ENCODE peak calls at places on chromosomes 11 and 22, in eight cellular contexts. K is WTC11; Q is stimulated activated CD4-positive, alpha-beta T cell treated with anti-CD3 and anti-CD28 coated beads, Interleukin-4, amount 100 ng/mL, for 48 hours; F is NCI-H1105 treated with DMSO at 0.1 percent for 48 hours; X is PC-3; P is caudate nucleus; W is A549; U is naive thymus-derived CD8-positive, alpha-beta T cell. T is an unnamed sample.

GRCh38 chr11:133531971-133532651 is at the start of gene OPCML:
- DNase-seq in P (peak), U (no peak), Q (no peak), W (no peak), X (no peak), K (peak), F (no peak), T (no peak)

GRCh38 chr11:87447606-87448005 is 409.9 kb downstream of the TMEM135 start:
- DNase-seq in U (no peak), F (no peak), X (no peak), W (no peak), Q (no peak), P (no peak), K (no peak), T (no peak)

GRCh38 chr11:62577046-62577708 is 3.5 kb upstream of the EEF1G start:
- DNase-seq in F (no peak), X (no peak), U (no peak), W (no peak), Q (no peak), P (no peak), K (no peak), T (no peak)

GRCh38 chr22:38338772-38339379 is 21.6 kb upstream of the CSNK1E start:
- DNase-seq in U (no peak), W (no peak), F (no peak), Q (no peak), P (no peak), K (peak), X (no peak), T (no peak)

GRCh38 chr11:12565406-12565805 is 108.8 kb upstream of the TEAD1 start:
- DNase-seq in F (no peak), U (no peak), K (no peak), X (no peak), W (no peak), P (no peak), Q (no peak), T (no peak)

GRCh38 chr11:95147364-95147905 is 57.8 kb downstream of the ENDOD1 start:
- DNase-seq in W (peak), P (no peak), K (no peak), X (peak), Q (no peak), F (peak), U (no peak), T (no peak)

GRCh38 chr22:31917227-31917921 is 27.0 kb upstream of the YWHAH start:
- DNase-seq in K (no peak), P (no peak), W (no peak), X (no peak), Q (peak), U (no peak), F (no peak), T (no peak)

GRCh38 chr11:69055598-69056516 is 7.1 kb downstream of the TPCN2 start:
- DNase-seq in U (no peak), Q (no peak), X (no peak), K (no peak), W (no peak), P (no peak), F (no peak), T (no peak)

GRCh38 chr11:71129624-71130023 is 122.8 kb downstream of the SHANK2 start:
- DNase-seq in X (no peak), K (no peak), U (no peak), Q (no peak), F (no peak), P (no peak), W (no peak), T (no peak)

GRCh38 chr11:27025312-27025955 is 15.2 kb upstream of the BBOX1 start:
- DNase-seq in W (no peak), F (no peak), X (no peak), Q (no peak), K (no peak), P (no peak), U (no peak), T (no peak)

GRCh38 chr11:68976563-68976962 is 4.2 kb downstream of the MRGPRD start:
- DNase-seq in W (no peak), Q (no peak), F (no peak), U (no peak), X (no peak), P (no peak), K (peak), T (peak)

GRCh38 chr11:567629-568258 is 7.0 kb downstream of the RASSF7 start:
- DNase-seq in U (no peak), K (no peak), P (no peak), W (no peak), X (no peak), F (peak), Q (no peak), T (no peak)

GRCh38 chr11:44915621-44916020 is 35.1 kb downstream of the TP53I11 start:
- DNase-seq in U (no peak), X (no peak), K (no peak), W (no peak), Q (no peak), F (no peak), P (no peak), T (no peak)

GRCh38 chr11:44255406-44256071 is 54.4 kb downstream of the ALX4 start:
- DNase-seq in P (no peak), X (no peak), U (no peak), Q (no peak), F (no peak), W (no peak), K (no peak), T (peak)

GRCh38 chr11:62544521-62545436 is 1.8 kb downstream of the AHNAK start:
- DNase-seq in K (no peak), X (peak), W (peak), F (no peak), Q (no peak), U (no peak), P (no peak), T (no peak)

GRCh38 chr11:1223346-1224108 is 661 bp downstream of the MUC5B start:
- DNase-seq in U (peak), X (peak), F (no peak), W (peak), P (no peak), Q (no peak), K (peak), T (no peak)

GRCh38 chr11:87425391-87425790 is 387.7 kb downstream of the TMEM135 start:
- DNase-seq in X (peak), F (no peak), Q (no peak), W (no peak), U (no peak), P (no peak), K (no peak), T (no peak)

GRCh38 chr11:122439911-122440782 is 215.4 kb upstream of the UBASH3B start:
- DNase-seq in X (no peak), Q (no peak), F (peak), W (peak), U (no peak), K (peak), P (peak), T (peak)

GRCh38 chr11:109112748-109113378 is 309.1 kb upstream of the C11orf87 start:
- DNase-seq in Q (no peak), X (no peak), P (no peak), W (no peak), K (no peak), F (peak), U (no peak), T (no peak)

GRCh38 chr11:121291896-121292502 is 572 bp upstream of the SC5D start:
- DNase-seq in Q (no peak), K (no peak), U (no peak), X (peak), W (no peak), F (peak), P (no peak), T (no peak)

GRCh38 chr22:17883356-17883755 is 109.1 kb upstream of the BID start:
- DNase-seq in P (no peak), X (no peak), F (no peak), Q (no peak), W (no peak), U (no peak), K (no peak), T (no peak)

GRCh38 chr11:62713343-62713742 is 5.9 kb downstream of the GNG3 start:
- DNase-seq in W (peak), F (no peak), K (no peak), X (no peak), U (no peak), Q (no peak), P (no peak), T (peak)

GRCh38 chr11:132026746-132027145 is 656.3 kb downstream of the NTM start:
- DNase-seq in P (no peak), U (no peak), F (no peak), K (no peak), W (no peak), Q (no peak), X (no peak), T (no peak)

GRCh38 chr11:8325905-8326304 is 62.2 kb upstream of the LMO1 start:
- DNase-seq in P (no peak), F (no peak), K (no peak), X (no peak), W (no peak), Q (no peak), U (peak), T (no peak)

GRCh38 chr11:125701858-125702621 is 21.4 kb upstream of the ACRV1 start:
- DNase-seq in F (no peak), Q (no peak), X (no peak), W (no peak), U (no peak), K (peak), P (no peak), T (no peak)

GRCh38 chr11:103709366-103709765 is 327.1 kb upstream of the DDI1 start:
- DNase-seq in P (no peak), Q (no peak), U (no peak), F (no peak), W (no peak), K (no peak), X (no peak), T (no peak)

GRCh38 chr11:64864473-64865285 is 13.7 kb downstream of the EHD1 start:
- DNase-seq in P (no peak), K (no peak), Q (peak), F (no peak), W (no peak), X (no peak), U (peak), T (no peak)

GRCh38 chr11:66258473-66258893 is 10.0 kb upstream of the RAB1B start:
- DNase-seq in X (no peak), W (no peak), U (no peak), P (no peak), Q (no peak), F (no peak), K (no peak), T (no peak)

GRCh38 chr11:31882951-31883392 is 71.8 kb upstream of the PAX6 start:
- DNase-seq in U (no peak), F (no peak), X (peak), P (no peak), K (no peak), Q (no peak), W (no peak), T (no peak)

GRCh38 chr11:72069787-72070251 is 10.5 kb downstream of the NUMA1 start:
- DNase-seq in U (no peak), F (no peak), K (no peak), P (no peak), X (peak), W (peak), Q (peak), T (peak)

GRCh38 chr11:61477734-61478148 is 30.8 kb upstream of the LRRC10B start:
- DNase-seq in P (no peak), F (peak), Q (peak), K (peak), U (peak), W (peak), X (peak), T (peak)

GRCh38 chr11:128180446-128181089 is 406.8 kb downstream of the ETS1 start:
- DNase-seq in F (no peak), P (no peak), W (peak), K (no peak), Q (no peak), X (peak), U (no peak), T (no peak)

GRCh38 chr11:75424396-75424795 is 8.6 kb downstream of the KLHL35 start:
- DNase-seq in W (no peak), P (no peak), U (no peak), F (no peak), K (no peak), Q (no peak), X (no peak), T (no peak)

T was measured in Caco-2.